ENCODE peak calls at places on chromosome 13, in seven cellular contexts. One of them, this sample, is unnamed.

GRCh38 chr13:73767747-73768315 is 366.4 kb downstream of the KLF12 start:
- DNase-seq in ascending aorta: no peak
- DNase-seq in hepatic stellate cell: peak
- DNase-seq in ureter: no peak
- DNase-seq in left ventricle myocardium inferior: no peak
- DNase-seq in EL: no peak
- DNase-seq in activated naive CD4-positive, alpha-beta T cell treated with anti-CD3 and anti-CD28 coated beads for 36 hours: peak
- DNase-seq in this sample: no peak

GRCh38 chr13:61913183-61913582 is 497.5 kb upstream of the PCDH20 start:
- DNase-seq in left ventricle myocardium inferior: no peak
- DNase-seq in ascending aorta: no peak
- DNase-seq in ureter: no peak
- DNase-seq in EL: no peak
- DNase-seq in hepatic stellate cell: no peak
- DNase-seq in activated naive CD4-positive, alpha-beta T cell treated with anti-CD3 and anti-CD28 coated beads for 36 hours: no peak
- DNase-seq in this sample: no peak

GRCh38 chr13:38686635-38687245 is at the start of gene FREM2:
- DNase-seq in hepatic stellate cell: no peak
- DNase-seq in ascending aorta: no peak
- DNase-seq in ureter: peak
- DNase-seq in EL: peak
- DNase-seq in activated naive CD4-positive, alpha-beta T cell treated with anti-CD3 and anti-CD28 coated beads for 36 hours: no peak
- DNase-seq in left ventricle myocardium inferior: no peak
- DNase-seq in this sample: peak

GRCh38 chr13:46296920-46297319 is 85.2 kb downstream of the LRRC63 start:
- DNase-seq in EL: peak
- DNase-seq in activated naive CD4-positive, alpha-beta T cell treated with anti-CD3 and anti-CD28 coated beads for 36 hours: no peak
- DNase-seq in left ventricle myocardium inferior: no peak
- DNase-seq in ureter: no peak
- DNase-seq in hepatic stellate cell: peak
- DNase-seq in ascending aorta: no peak
- DNase-seq in this sample: peak

GRCh38 chr13:103178986-103179695 is 112.9 kb upstream of the SLC10A2 start:
- DNase-seq in ureter: no peak
- DNase-seq in left ventricle myocardium inferior: no peak
- DNase-seq in hepatic stellate cell: no peak
- DNase-seq in activated naive CD4-positive, alpha-beta T cell treated with anti-CD3 and anti-CD28 coated beads for 36 hours: no peak
- DNase-seq in EL: no peak
- DNase-seq in ascending aorta: no peak
- DNase-seq in this sample: no peak

GRCh38 chr13:26985285-26985878 is 186.2 kb downstream of the USP12 start:
- DNase-seq in hepatic stellate cell: peak
- DNase-seq in ureter: peak
- DNase-seq in EL: peak
- DNase-seq in left ventricle myocardium inferior: no peak
- DNase-seq in ascending aorta: no peak
- DNase-seq in activated naive CD4-positive, alpha-beta T cell treated with anti-CD3 and anti-CD28 coated beads for 36 hours: peak
- DNase-seq in this sample: peak

GRCh38 chr13:30364876-30365275 is 57.4 kb upstream of the UBE2L5 start:
- DNase-seq in activated naive CD4-positive, alpha-beta T cell treated with anti-CD3 and anti-CD28 coated beads for 36 hours: no peak
- DNase-seq in left ventricle myocardium inferior: no peak
- DNase-seq in ascending aorta: no peak
- DNase-seq in hepatic stellate cell: peak
- DNase-seq in EL: peak
- DNase-seq in ureter: no peak
- DNase-seq in this sample: peak

GRCh38 chr13:36432106-36432544 is at the start of gene CCNA1:
- DNase-seq in ascending aorta: no peak
- DNase-seq in EL: no peak
- DNase-seq in left ventricle myocardium inferior: peak
- DNase-seq in activated naive CD4-positive, alpha-beta T cell treated with anti-CD3 and anti-CD28 coated beads for 36 hours: peak
- DNase-seq in ureter: no peak
- DNase-seq in hepatic stellate cell: no peak
- DNase-seq in this sample: no peak

GRCh38 chr13:50544226-50544625 is 299.3 kb downstream of the DLEU7 start:
- DNase-seq in ureter: no peak
- DNase-seq in hepatic stellate cell: no peak
- DNase-seq in ascending aorta: no peak
- DNase-seq in EL: no peak
- DNase-seq in left ventricle myocardium inferior: no peak
- DNase-seq in activated naive CD4-positive, alpha-beta T cell treated with anti-CD3 and anti-CD28 coated beads for 36 hours: no peak
- DNase-seq in this sample: no peak

GRCh38 chr13:98143157-98143553 is 261 bp downstream of the FARP1 start:
- DNase-seq in ascending aorta: no peak
- DNase-seq in EL: no peak
- DNase-seq in hepatic stellate cell: peak
- DNase-seq in activated naive CD4-positive, alpha-beta T cell treated with anti-CD3 and anti-CD28 coated beads for 36 hours: no peak
- DNase-seq in ureter: peak
- DNase-seq in left ventricle myocardium inferior: peak
- DNase-seq in this sample: no peak

GRCh38 chr13:85040176-85040660 is 759.0 kb downstream of the SLITRK6 start:
- DNase-seq in ascending aorta: no peak
- DNase-seq in EL: no peak
- DNase-seq in hepatic stellate cell: no peak
- DNase-seq in left ventricle myocardium inferior: no peak
- DNase-seq in activated naive CD4-positive, alpha-beta T cell treated with anti-CD3 and anti-CD28 coated beads for 36 hours: no peak
- DNase-seq in ureter: no peak
- DNase-seq in this sample: no peak

GRCh38 chr13:110107568-110108347 is 199.2 kb downstream of the COL4A1 start:
- DNase-seq in left ventricle myocardium inferior: no peak
- DNase-seq in ascending aorta: no peak
- DNase-seq in EL: no peak
- DNase-seq in activated naive CD4-positive, alpha-beta T cell treated with anti-CD3 and anti-CD28 coated beads for 36 hours: no peak
- DNase-seq in hepatic stellate cell: no peak
- DNase-seq in ureter: no peak
- DNase-seq in this sample: no peak

GRCh38 chr13:42930136-42930535 is 61.9 kb downstream of the EPSTI1 start:
- DNase-seq in activated naive CD4-positive, alpha-beta T cell treated with anti-CD3 and anti-CD28 coated beads for 36 hours: no peak
- DNase-seq in hepatic stellate cell: no peak
- DNase-seq in left ventricle myocardium inferior: no peak
- DNase-seq in EL: no peak
- DNase-seq in ureter: no peak
- DNase-seq in ascending aorta: no peak
- DNase-seq in this sample: no peak

GRCh38 chr13:80476953-80477352 is 136.0 kb upstream of the SPRY2 start:
- DNase-seq in ureter: no peak
- DNase-seq in left ventricle myocardium inferior: no peak
- DNase-seq in ascending aorta: no peak
- DNase-seq in activated naive CD4-positive, alpha-beta T cell treated with anti-CD3 and anti-CD28 coated beads for 36 hours: no peak
- DNase-seq in hepatic stellate cell: no peak
- DNase-seq in EL: no peak
- DNase-seq in this sample: no peak

GRCh38 chr13:102856603-102857002 is 10.8 kb downstream of the ERCC5 start:
- DNase-seq in activated naive CD4-positive, alpha-beta T cell treated with anti-CD3 and anti-CD28 coated beads for 36 hours: no peak
- DNase-seq in left ventricle myocardium inferior: peak
- DNase-seq in ascending aorta: no peak
- DNase-seq in EL: no peak
- DNase-seq in hepatic stellate cell: no peak
- DNase-seq in ureter: no peak
- DNase-seq in this sample: peak

GRCh38 chr13:79398915-79399314 is 7.1 kb downstream of the RBM26 start:
- DNase-seq in ascending aorta: no peak
- DNase-seq in EL: peak
- DNase-seq in activated naive CD4-positive, alpha-beta T cell treated with anti-CD3 and anti-CD28 coated beads for 36 hours: peak
- DNase-seq in hepatic stellate cell: no peak
- DNase-seq in ureter: no peak
- DNase-seq in left ventricle myocardium inferior: no peak
- DNase-seq in this sample: no peak

GRCh38 chr13:114127473-114128347 is 4.7 kb downstream of the RASA3 start:
- DNase-seq in left ventricle myocardium inferior: no peak
- DNase-seq in ureter: no peak
- DNase-seq in ascending aorta: no peak
- DNase-seq in hepatic stellate cell: no peak
- DNase-seq in activated naive CD4-positive, alpha-beta T cell treated with anti-CD3 and anti-CD28 coated beads for 36 hours: no peak
- DNase-seq in EL: no peak
- DNase-seq in this sample: no peak

GRCh38 chr13:52706074-52706473 is 33.5 kb downstream of the CNMD start:
- DNase-seq in EL: no peak
- DNase-seq in activated naive CD4-positive, alpha-beta T cell treated with anti-CD3 and anti-CD28 coated beads for 36 hours: no peak
- DNase-seq in hepatic stellate cell: no peak
- DNase-seq in ascending aorta: no peak
- DNase-seq in ureter: no peak
- DNase-seq in left ventricle myocardium inferior: no peak
- DNase-seq in this sample: no peak

GRCh38 chr13:110483386-110483785 is 78.1 kb downstream of the RAB20 start:
- DNase-seq in EL: no peak
- DNase-seq in activated naive CD4-positive, alpha-beta T cell treated with anti-CD3 and anti-CD28 coated beads for 36 hours: no peak
- DNase-seq in ureter: no peak
- DNase-seq in ascending aorta: no peak
- DNase-seq in hepatic stellate cell: no peak
- DNase-seq in left ventricle myocardium inferior: no peak
- DNase-seq in this sample: no peak

GRCh38 chr13:80465321-80465720 is 124.4 kb upstream of the SPRY2 start:
- DNase-seq in left ventricle myocardium inferior: no peak
- DNase-seq in ascending aorta: no peak
- DNase-seq in EL: no peak
- DNase-seq in activated naive CD4-positive, alpha-beta T cell treated with anti-CD3 and anti-CD28 coated beads for 36 hours: no peak
- DNase-seq in ureter: no peak
- DNase-seq in hepatic stellate cell: no peak
- DNase-seq in this sample: no peak

GRCh38 chr13:73451120-73452029 is 392.6 kb downstream of the KLF5 start:
- DNase-seq in ureter: no peak
- DNase-seq in ascending aorta: no peak
- DNase-seq in EL: no peak
- DNase-seq in left ventricle myocardium inferior: no peak
- DNase-seq in activated naive CD4-positive, alpha-beta T cell treated with anti-CD3 and anti-CD28 coated beads for 36 hours: no peak
- DNase-seq in hepatic stellate cell: no peak
- DNase-seq in this sample: no peak

GRCh38 chr13:66618702-66619101 is 611.4 kb downstream of the PCDH9 start:
- DNase-seq in EL: peak
- DNase-seq in hepatic stellate cell: peak
- DNase-seq in activated naive CD4-positive, alpha-beta T cell treated with anti-CD3 and anti-CD28 coated beads for 36 hours: no peak
- DNase-seq in left ventricle myocardium inferior: no peak
- DNase-seq in ascending aorta: no peak
- DNase-seq in ureter: no peak
- DNase-seq in this sample: peak

GRCh38 chr13:66864627-66865026 is 365.5 kb downstream of the PCDH9 start:
- DNase-seq in hepatic stellate cell: no peak
- DNase-seq in left ventricle myocardium inferior: no peak
- DNase-seq in ascending aorta: no peak
- DNase-seq in activated naive CD4-positive, alpha-beta T cell treated with anti-CD3 and anti-CD28 coated beads for 36 hours: no peak
- DNase-seq in EL: no peak
- DNase-seq in ureter: no peak
- DNase-seq in this sample: no peak

GRCh38 chr13:31015207-31015606 is 82.8 kb downstream of the TEX26 start:
- DNase-seq in hepatic stellate cell: no peak
- DNase-seq in activated naive CD4-positive, alpha-beta T cell treated with anti-CD3 and anti-CD28 coated beads for 36 hours: no peak
- DNase-seq in EL: no peak
- DNase-seq in left ventricle myocardium inferior: no peak
- DNase-seq in ascending aorta: no peak
- DNase-seq in ureter: no peak
- DNase-seq in this sample: no peak

GRCh38 chr13:30038884-30039283 is 188.5 kb upstream of the UBL3 start:
- DNase-seq in ureter: no peak
- DNase-seq in activated naive CD4-positive, alpha-beta T cell treated with anti-CD3 and anti-CD28 coated beads for 36 hours: no peak
- DNase-seq in EL: peak
- DNase-seq in ascending aorta: no peak
- DNase-seq in hepatic stellate cell: peak
- DNase-seq in left ventricle myocardium inferior: no peak
- DNase-seq in this sample: peak

GRCh38 chr13:31225998-31226675 is 26.4 kb downstream of the B3GLCT start:
- DNase-seq in ureter: no peak
- DNase-seq in activated naive CD4-positive, alpha-beta T cell treated with anti-CD3 and anti-CD28 coated beads for 36 hours: no peak
- DNase-seq in ascending aorta: no peak
- DNase-seq in EL: no peak
- DNase-seq in left ventricle myocardium inferior: no peak
- DNase-seq in hepatic stellate cell: no peak
- DNase-seq in this sample: no peak

GRCh38 chr13:46575321-46575721 is 22.4 kb downstream of the LRCH1 start:
- DNase-seq in EL: peak
- DNase-seq in hepatic stellate cell: peak
- DNase-seq in left ventricle myocardium inferior: no peak
- DNase-seq in ureter: no peak
- DNase-seq in activated naive CD4-positive, alpha-beta T cell treated with anti-CD3 and anti-CD28 coated beads for 36 hours: peak
- DNase-seq in ascending aorta: no peak
- DNase-seq in this sample: no peak

GRCh38 chr13:51590966-51591627 is 6.8 kb downstream of the WDFY2 start:
- DNase-seq in left ventricle myocardium inferior: no peak
- DNase-seq in activated naive CD4-positive, alpha-beta T cell treated with anti-CD3 and anti-CD28 coated beads for 36 hours: no peak
- DNase-seq in ureter: no peak
- DNase-seq in hepatic stellate cell: peak
- DNase-seq in EL: peak
- DNase-seq in ascending aorta: no peak
- DNase-seq in this sample: peak

GRCh38 chr13:99053636-99054233 is 75.9 kb upstream of the DOCK9 start:
- DNase-seq in left ventricle myocardium inferior: no peak
- DNase-seq in hepatic stellate cell: no peak
- DNase-seq in activated naive CD4-positive, alpha-beta T cell treated with anti-CD3 and anti-CD28 coated beads for 36 hours: peak
- DNase-seq in ureter: no peak
- DNase-seq in EL: no peak
- DNase-seq in ascending aorta: no peak
- DNase-seq in this sample: no peak

GRCh38 chr13:38662362-38662761 is 24.5 kb upstream of the FREM2 start:
- DNase-seq in ascending aorta: no peak
- DNase-seq in left ventricle myocardium inferior: no peak
- DNase-seq in hepatic stellate cell: no peak
- DNase-seq in ureter: no peak
- DNase-seq in activated naive CD4-positive, alpha-beta T cell treated with anti-CD3 and anti-CD28 coated beads for 36 hours: no peak
- DNase-seq in EL: no peak
- DNase-seq in this sample: peak

GRCh38 chr13:109346060-109346459 is 440.3 kb downstream of the IRS2 start:
- DNase-seq in left ventricle myocardium inferior: no peak
- DNase-seq in ureter: no peak
- DNase-seq in activated naive CD4-positive, alpha-beta T cell treated with anti-CD3 and anti-CD28 coated beads for 36 hours: no peak
- DNase-seq in ascending aorta: no peak
- DNase-seq in hepatic stellate cell: no peak
- DNase-seq in EL: no peak
- DNase-seq in this sample: no peak

GRCh38 chr13:101474419-101474957 is 22.0 kb downstream of the ITGBL1 start:
- DNase-seq in ureter: no peak
- DNase-seq in hepatic stellate cell: no peak
- DNase-seq in left ventricle myocardium inferior: no peak
- DNase-seq in activated naive CD4-positive, alpha-beta T cell treated with anti-CD3 and anti-CD28 coated beads for 36 hours: no peak
- DNase-seq in ascending aorta: no peak
- DNase-seq in EL: peak
- DNase-seq in this sample: no peak

GRCh38 chr13:41416276-41416675 is 41.1 kb upstream of the RGCC start:
- DNase-seq in activated naive CD4-positive, alpha-beta T cell treated with anti-CD3 and anti-CD28 coated beads for 36 hours: no peak
- DNase-seq in ureter: no peak
- DNase-seq in hepatic stellate cell: no peak
- DNase-seq in ascending aorta: no peak
- DNase-seq in left ventricle myocardium inferior: no peak
- DNase-seq in EL: no peak
- DNase-seq in this sample: no peak

GRCh38 chr13:45731455-45731854 is 29.3 kb downstream of the CBY2 start:
- DNase-seq in ureter: no peak
- DNase-seq in activated naive CD4-positive, alpha-beta T cell treated with anti-CD3 and anti-CD28 coated beads for 36 hours: no peak
- DNase-seq in EL: no peak
- DNase-seq in left ventricle myocardium inferior: no peak
- DNase-seq in ascending aorta: no peak
- DNase-seq in hepatic stellate cell: no peak
- DNase-seq in this sample: no peak

GRCh38 chr13:73741111-73741510 is 393.1 kb downstream of the KLF12 start:
- DNase-seq in ureter: no peak
- DNase-seq in hepatic stellate cell: no peak
- DNase-seq in EL: no peak
- DNase-seq in left ventricle myocardium inferior: no peak
- DNase-seq in ascending aorta: no peak
- DNase-seq in activated naive CD4-positive, alpha-beta T cell treated with anti-CD3 and anti-CD28 coated beads for 36 hours: peak
- DNase-seq in this sample: peak

GRCh38 chr13:31009166-31009565 is 76.7 kb downstream of the TEX26 start:
- DNase-seq in ureter: no peak
- DNase-seq in left ventricle myocardium inferior: no peak
- DNase-seq in ascending aorta: no peak
- DNase-seq in EL: no peak
- DNase-seq in activated naive CD4-positive, alpha-beta T cell treated with anti-CD3 and anti-CD28 coated beads for 36 hours: no peak
- DNase-seq in hepatic stellate cell: no peak
- DNase-seq in this sample: no peak